ENCODE peak calls at places on chromosome 6, in seven cellular contexts. U is ELR; E is T-helper 1 cell; T is effector CD4-positive, alpha-beta T cell; Z is hepatic stellate cell; W is stimulated activated naive CD8-positive, alpha-beta T cell treated with anti-CD3 and anti-CD28 coated beads, Interleukin-15, amount 100 ng/mL, for 72 hours; M is iris pigment epithelial cell. Y is an unnamed sample.

GRCh38 chr6:41346435-41346834 is 11.0 kb downstream of the NCR2 start:
- DNase-seq in W (no peak), Z (no peak), M (no peak), T (no peak), U (no peak), E (no peak), Y (no peak)

GRCh38 chr6:25312703-25313102 is 33.5 kb downstream of the CARMIL1 start:
- DNase-seq in T (no peak), Z (peak), U (peak), W (no peak), M (peak), E (no peak), Y (no peak)

GRCh38 chr6:139368661-139369060 is 5.8 kb downstream of the CITED2 start:
- DNase-seq in W (no peak), T (no peak), E (no peak), Z (no peak), U (no peak), M (no peak), Y (no peak)

GRCh38 chr6:27866370-27867050 is 45.7 kb downstream of the OR2B2 start:
- DNase-seq in U (peak), E (peak), M (peak), W (no peak), Z (peak), T (peak), Y (peak)

GRCh38 chr6:46340246-46340645 is 151.0 kb downstream of the RCAN2 start:
- DNase-seq in Z (no peak), W (no peak), U (no peak), T (no peak), M (no peak), E (no peak), Y (no peak)

GRCh38 chr6:159125977-159126376 is 43.2 kb upstream of the FNDC1 start:
- DNase-seq in M (no peak), E (no peak), Z (no peak), W (no peak), U (no peak), T (no peak), Y (no peak)

GRCh38 chr6:124999105-124999764 is 37.0 kb downstream of the RNF217 start:
- DNase-seq in M (no peak), Z (no peak), W (no peak), E (no peak), U (no peak), T (no peak), Y (no peak)

GRCh38 chr6:56259682-56260081 is 12.3 kb upstream of the COL21A1 start:
- DNase-seq in Z (no peak), E (no peak), W (no peak), U (peak), M (peak), T (no peak), Y (no peak)

GRCh38 chr6:52887912-52888535 is 21.5 kb downstream of the GSTA3 start:
- DNase-seq in W (no peak), E (no peak), T (no peak), M (peak), U (no peak), Z (no peak), Y (no peak)

GRCh38 chr6:97026298-97026697 is 101.8 kb downstream of the KLHL32 start:
- DNase-seq in M (no peak), U (no peak), T (no peak), E (no peak), W (no peak), Z (no peak), Y (no peak)

GRCh38 chr6:70371454-70372105 is 41.7 kb upstream of the FAM135A start:
- DNase-seq in Z (peak), U (peak), W (no peak), M (peak), T (no peak), E (peak), Y (peak)

GRCh38 chr6:70280462-70280861 is 22.4 kb downstream of the COL9A1 start:
- DNase-seq in E (no peak), M (no peak), T (no peak), W (no peak), Z (no peak), U (no peak), Y (no peak)

GRCh38 chr6:138007014-138007472 is 100.2 kb downstream of the PERP start:
- DNase-seq in W (peak), U (peak), M (peak), Z (peak), T (no peak), E (no peak), Y (peak)

GRCh38 chr6:122778961-122779671 is 400 bp upstream of the FABP7 start:
- DNase-seq in U (no peak), M (no peak), E (no peak), W (no peak), T (no peak), Z (no peak), Y (no peak)

GRCh38 chr6:220736-221475 is 71.4 kb upstream of the DUSP22 start:
- DNase-seq in T (no peak), M (peak), E (peak), W (peak), U (peak), Z (no peak), Y (no peak)

GRCh38 chr6:108767418-108768175 is 80.6 kb upstream of the ARMC2 start:
- DNase-seq in E (no peak), U (no peak), T (no peak), M (no peak), W (no peak), Z (no peak), Y (no peak)

GRCh38 chr6:30881987-30882763 is 2.1 kb upstream of the DDR1 start:
- DNase-seq in E (no peak), U (no peak), W (no peak), T (no peak), Z (peak), M (peak), Y (no peak)

GRCh38 chr6:40671338-40672050 is 84.3 kb upstream of the LRFN2 start:
- DNase-seq in E (no peak), T (no peak), M (no peak), W (no peak), U (no peak), Z (no peak), Y (no peak)

GRCh38 chr6:159134701-159135364 is 34.4 kb upstream of the FNDC1 start:
- DNase-seq in Z (peak), E (peak), T (peak), M (peak), W (peak), U (peak), Y (peak)

GRCh38 chr6:8017276-8017701 is 46.9 kb downstream of the BLOC1S5 start:
- DNase-seq in W (no peak), T (no peak), Z (no peak), M (no peak), U (peak), E (no peak), Y (no peak)

GRCh38 chr6:163291622-163292021 is 122.9 kb upstream of the QKI start:
- DNase-seq in U (peak), M (peak), E (no peak), T (no peak), W (no peak), Z (no peak), Y (no peak)

GRCh38 chr6:81216668-81217067 is 535.8 kb downstream of the TENT5A start:
- DNase-seq in Z (no peak), E (no peak), T (no peak), U (no peak), M (no peak), W (no peak), Y (no peak)

GRCh38 chr6:37033255-37033654 is 27.8 kb downstream of the FGD2 start:
- DNase-seq in T (no peak), W (peak), M (no peak), Z (no peak), E (peak), U (peak), Y (no peak)

GRCh38 chr6:21856844-21857243 is 263.3 kb downstream of the SOX4 start:
- DNase-seq in Z (no peak), W (no peak), E (no peak), M (peak), T (no peak), U (no peak), Y (no peak)

GRCh38 chr6:26739811-26740210 is 80.3 kb upstream of the ZNF322 start:
- DNase-seq in W (no peak), M (no peak), U (no peak), T (no peak), E (no peak), Z (no peak), Y (no peak)

GRCh38 chr6:166940643-166941068 is 15.7 kb downstream of the RNASET2 start:
- DNase-seq in W (no peak), M (no peak), T (no peak), E (no peak), Z (peak), U (peak), Y (no peak)

GRCh38 chr6:12065321-12066140 is 53.4 kb downstream of the HIVEP1 start:
- DNase-seq in W (no peak), M (no peak), T (no peak), Z (no peak), E (peak), U (no peak), Y (no peak)

GRCh38 chr6:87653074-87653962 is 48.7 kb downstream of the AKIRIN2 start:
- DNase-seq in U (no peak), M (no peak), E (peak), Z (no peak), W (peak), T (no peak), Y (no peak)

GRCh38 chr6:108966855-108967755 is 118.9 kb downstream of the ARMC2 start:
- DNase-seq in U (peak), W (peak), Z (peak), M (peak), T (no peak), E (no peak), Y (peak)

GRCh38 chr6:167210375-167211295 is 52.9 kb upstream of the GPR31 start:
- DNase-seq in T (no peak), W (no peak), U (no peak), M (no peak), E (no peak), Z (no peak), Y (no peak)

GRCh38 chr6:24332306-24332705 is 25.6 kb downstream of the DCDC2 start:
- DNase-seq in Z (no peak), M (peak), T (no peak), W (no peak), E (no peak), U (peak), Y (no peak)

GRCh38 chr6:127900935-127901334 is at the start of gene THEMIS:
- DNase-seq in T (peak), W (peak), M (no peak), U (no peak), E (peak), Z (no peak), Y (no peak)